ENCODE peak calls at places on chromosome 10, in nine cellular contexts. F, Z, Q, S, M, I, Y, U and N are unnamed samples.

GRCh38 chr10:80856186-80856585 is 318.5 kb downstream of the SH2D4B start:
- DNase-seq in F (no peak), Z (no peak), Q (no peak), S (no peak), M (no peak), I (no peak), Y (no peak), U (no peak), N (no peak)

GRCh38 chr10:118042827-118043242 is 3.9 kb downstream of the RAB11FIP2 start:
- DNase-seq in F (no peak), Z (no peak), Q (no peak), S (no peak), M (no peak), I (no peak), Y (no peak), U (no peak), N (no peak)

GRCh38 chr10:12513775-12514663 is 164.7 kb downstream of the CAMK1D start:
- DNase-seq in F (peak), Z (no peak), Q (no peak), S (no peak), M (peak), I (no peak), Y (no peak), U (no peak), N (peak)

GRCh38 chr10:17665742-17666141 is 21.8 kb downstream of the STAM start:
- DNase-seq in F (no peak), Z (no peak), Q (no peak), S (no peak), M (peak), I (peak), Y (peak), U (no peak), N (no peak)

GRCh38 chr10:43122096-43122495 is 16.1 kb upstream of the CSGALNACT2 start:
- DNase-seq in F (no peak), Z (no peak), Q (peak), S (no peak), M (no peak), I (no peak), Y (no peak), U (no peak), N (no peak)

GRCh38 chr10:21020545-21020944 is 123.4 kb upstream of the NEBL start:
- DNase-seq in F (peak), Z (no peak), Q (peak), S (peak), M (peak), I (peak), Y (peak), U (no peak), N (peak)

GRCh38 chr10:17001961-17002749 is 127.5 kb downstream of the CUBN start:
- DNase-seq in F (no peak), Z (peak), Q (no peak), S (no peak), M (peak), I (peak), Y (no peak), U (peak), N (peak)

GRCh38 chr10:5659702-5660528 is 6.5 kb downstream of the ASB13 start:
- DNase-seq in F (no peak), Z (no peak), Q (peak), S (peak), M (peak), I (peak), Y (peak), U (no peak), N (peak)

GRCh38 chr10:78218833-78219490 is 185.3 kb downstream of the RPS24 start:
- DNase-seq in F (no peak), Z (no peak), Q (no peak), S (no peak), M (no peak), I (no peak), Y (no peak), U (no peak), N (no peak)

GRCh38 chr10:57979986-57980385 is 287.7 kb downstream of the IPMK start:
- DNase-seq in F (no peak), Z (no peak), Q (no peak), S (no peak), M (no peak), I (no peak), Y (no peak), U (no peak), N (no peak)

GRCh38 chr10:27504897-27505457 is 873 bp downstream of the RAB18 start:
- DNase-seq in F (no peak), Z (no peak), Q (no peak), S (no peak), M (peak), I (no peak), Y (peak), U (no peak), N (no peak)

GRCh38 chr10:80535671-80536360 is 1.9 kb upstream of the SH2D4B start:
- DNase-seq in F (no peak), Z (peak), Q (peak), S (peak), M (peak), I (no peak), Y (peak), U (peak), N (peak)

GRCh38 chr10:60737242-60737641 is 41.0 kb upstream of the CDK1 start:
- DNase-seq in F (no peak), Z (no peak), Q (no peak), S (no peak), M (no peak), I (no peak), Y (no peak), U (no peak), N (no peak)

GRCh38 chr10:95415631-95416031 is 124.8 kb upstream of the PDLIM1 start:
- DNase-seq in F (no peak), Z (no peak), Q (no peak), S (no peak), M (no peak), I (no peak), Y (no peak), U (no peak), N (no peak)

GRCh38 chr10:19417740-19418139 is 369.1 kb downstream of the MALRD1 start:
- DNase-seq in F (no peak), Z (no peak), Q (no peak), S (no peak), M (no peak), I (no peak), Y (no peak), U (no peak), N (no peak)

GRCh38 chr10:96228408-96229019 is 42.9 kb downstream of the BLNK start:
- DNase-seq in F (no peak), Z (no peak), Q (peak), S (no peak), M (no peak), I (no peak), Y (peak), U (no peak), N (peak)

GRCh38 chr10:125186431-125187170 is 26.2 kb upstream of the CTBP2 start:
- DNase-seq in F (no peak), Z (peak), Q (no peak), S (no peak), M (no peak), I (no peak), Y (no peak), U (no peak), N (no peak)

GRCh38 chr10:50416181-50416824 is 165.0 kb upstream of the ASAH2 start:
- DNase-seq in F (no peak), Z (no peak), Q (no peak), S (peak), M (peak), I (no peak), Y (no peak), U (no peak), N (no peak)

GRCh38 chr10:43888551-43888950 is 239.9 kb upstream of the ZNF32 start:
- DNase-seq in F (no peak), Z (no peak), Q (no peak), S (no peak), M (peak), I (peak), Y (no peak), U (no peak), N (no peak)

GRCh38 chr10:116237260-116237659 is 35.7 kb downstream of the GFRA1 start:
- DNase-seq in F (no peak), Z (no peak), Q (no peak), S (no peak), M (peak), I (no peak), Y (no peak), U (no peak), N (no peak)

GRCh38 chr10:23804125-23804524 is 365.2 kb downstream of the OTUD1 start:
- DNase-seq in F (no peak), Z (no peak), Q (no peak), S (no peak), M (no peak), I (no peak), Y (no peak), U (no peak), N (no peak)

GRCh38 chr10:48764486-48764885 is 79.8 kb downstream of the WDFY4 start:
- DNase-seq in F (no peak), Z (no peak), Q (no peak), S (no peak), M (no peak), I (no peak), Y (no peak), U (no peak), N (no peak)

GRCh38 chr10:42767906-42768305 is 14.7 kb upstream of the BMS1 start:
- DNase-seq in F (no peak), Z (no peak), Q (no peak), S (no peak), M (no peak), I (no peak), Y (no peak), U (no peak), N (no peak)

GRCh38 chr10:3755440-3756359 is 29.3 kb downstream of the KLF6 start:
- DNase-seq in F (peak), Z (no peak), Q (peak), S (no peak), M (peak), I (peak), Y (peak), U (no peak), N (no peak)

GRCh38 chr10:106941297-106942034 is 223.0 kb downstream of the SORCS1 start:
- DNase-seq in F (no peak), Z (peak), Q (no peak), S (no peak), M (no peak), I (no peak), Y (no peak), U (no peak), N (no peak)

GRCh38 chr10:23442936-23443335 is 4.1 kb downstream of the OTUD1 start:
- DNase-seq in F (no peak), Z (no peak), Q (no peak), S (no peak), M (peak), I (no peak), Y (no peak), U (no peak), N (no peak)

GRCh38 chr10:25176421-25176968 is 1.7 kb downstream of the GPR158 start:
- DNase-seq in F (peak), Z (no peak), Q (no peak), S (no peak), M (no peak), I (no peak), Y (no peak), U (no peak), N (no peak)

GRCh38 chr10:25177754-25178135 is 2.9 kb downstream of the GPR158 start:
- DNase-seq in F (no peak), Z (no peak), Q (no peak), S (no peak), M (no peak), I (no peak), Y (no peak), U (no peak), N (no peak)

GRCh38 chr10:25175527-25176420 is 973 bp downstream of the GPR158 start:
- DNase-seq in F (peak), Z (no peak), Q (no peak), S (no peak), M (no peak), I (no peak), Y (peak), U (no peak), N (no peak)

GRCh38 chr10:25177093-25177753 is 2.4 kb downstream of the GPR158 start:
- DNase-seq in F (no peak), Z (no peak), Q (no peak), S (no peak), M (no peak), I (no peak), Y (no peak), U (no peak), N (no peak)

DNA sequence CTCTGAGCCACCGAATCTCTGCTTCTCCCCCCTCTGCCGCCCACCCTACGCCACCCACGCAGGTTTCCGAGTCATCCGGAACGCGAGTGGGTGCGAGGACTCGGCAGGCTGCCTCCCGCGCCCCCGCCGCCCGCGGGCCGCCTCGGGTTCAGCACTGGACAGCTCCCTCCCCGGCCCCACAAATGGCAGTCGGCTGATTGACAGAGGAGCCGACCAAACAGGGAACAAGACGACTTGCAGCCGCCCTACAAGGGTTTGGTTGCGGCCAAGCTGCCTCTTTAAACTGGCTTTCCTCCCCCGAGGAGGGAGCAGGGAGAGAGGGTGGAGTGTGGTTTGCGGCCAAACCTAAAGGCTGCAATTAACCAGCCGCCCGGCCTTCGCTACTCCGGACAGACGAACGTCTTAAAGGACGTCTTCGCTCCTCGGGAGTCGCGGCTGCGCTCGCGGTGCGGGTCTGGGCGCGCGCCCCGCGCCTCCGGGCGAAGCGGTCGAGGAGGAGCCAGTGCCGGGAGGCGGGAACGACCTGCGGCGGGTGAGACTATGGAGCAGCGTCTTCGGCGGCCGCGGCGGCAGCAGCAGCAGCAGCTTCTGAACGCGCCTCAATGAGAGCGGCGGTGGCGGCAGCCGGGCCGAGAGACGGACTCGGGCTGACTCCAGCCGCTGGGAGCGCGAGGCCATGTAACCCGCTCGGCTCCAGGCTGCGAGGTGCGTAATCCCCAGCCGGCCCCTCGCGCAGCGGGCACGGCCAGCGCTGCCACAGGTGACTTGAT is at the start of gene GPR158:
- DNase-seq in F (peak), Z (peak), Q (peak), S (peak), M (peak), I (peak), Y (peak), U (peak), N (peak)
- H3K4me3 ChIP-seq in F (peak), Z (peak), Q (peak), S (peak), M (peak), I (peak), Y (peak), U (no peak), N (peak)

GRCh38 chr10:26437637-26438461 is at the start of gene APBB1IP:
- DNase-seq in F (no peak), Z (no peak), Q (peak), S (no peak), M (peak), I (no peak), Y (peak), U (peak), N (peak)
- H3K4me3 ChIP-seq in F (no peak), Z (no peak), Q (peak), S (peak), M (peak), I (peak), Y (no peak), U (peak), N (peak)

DNA sequence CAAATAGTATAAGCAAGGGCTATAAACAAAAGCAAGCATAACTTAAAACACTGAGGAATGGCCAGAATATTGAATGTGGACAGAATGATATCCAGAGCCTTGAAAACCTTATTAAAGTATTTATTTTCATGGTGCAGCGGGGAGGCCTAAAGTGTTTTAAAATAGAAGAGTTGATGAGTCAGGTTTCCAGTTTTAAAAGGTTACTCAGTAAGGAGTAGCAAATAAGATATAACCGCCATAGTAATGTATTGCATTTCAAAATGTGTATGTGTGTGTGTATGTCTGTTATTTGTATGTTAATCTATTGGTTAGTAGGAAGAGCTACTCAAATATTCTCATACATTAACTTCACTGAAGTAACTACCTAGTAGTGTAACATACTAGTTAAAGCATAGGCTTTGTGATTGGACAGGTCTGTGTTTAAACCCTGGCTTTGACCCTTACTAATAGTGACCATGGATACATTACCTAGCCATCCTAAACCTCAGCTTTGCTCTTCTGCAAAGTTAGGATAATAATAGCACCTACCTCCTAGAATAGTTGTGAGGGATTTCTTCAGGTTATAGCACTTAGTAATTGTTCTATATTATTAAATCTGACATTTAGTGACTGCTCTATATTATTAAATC is 16.9 kb downstream of the CUTC start:
- DNase-seq in F (no peak), Z (no peak), Q (no peak), S (no peak), M (no peak), I (no peak), Y (no peak), U (no peak), N (no peak)
- H3K4me3 ChIP-seq in F (no peak), Z (no peak), Q (no peak), S (no peak), M (no peak), I (no peak), Y (no peak), U (no peak), N (no peak)

DNA sequence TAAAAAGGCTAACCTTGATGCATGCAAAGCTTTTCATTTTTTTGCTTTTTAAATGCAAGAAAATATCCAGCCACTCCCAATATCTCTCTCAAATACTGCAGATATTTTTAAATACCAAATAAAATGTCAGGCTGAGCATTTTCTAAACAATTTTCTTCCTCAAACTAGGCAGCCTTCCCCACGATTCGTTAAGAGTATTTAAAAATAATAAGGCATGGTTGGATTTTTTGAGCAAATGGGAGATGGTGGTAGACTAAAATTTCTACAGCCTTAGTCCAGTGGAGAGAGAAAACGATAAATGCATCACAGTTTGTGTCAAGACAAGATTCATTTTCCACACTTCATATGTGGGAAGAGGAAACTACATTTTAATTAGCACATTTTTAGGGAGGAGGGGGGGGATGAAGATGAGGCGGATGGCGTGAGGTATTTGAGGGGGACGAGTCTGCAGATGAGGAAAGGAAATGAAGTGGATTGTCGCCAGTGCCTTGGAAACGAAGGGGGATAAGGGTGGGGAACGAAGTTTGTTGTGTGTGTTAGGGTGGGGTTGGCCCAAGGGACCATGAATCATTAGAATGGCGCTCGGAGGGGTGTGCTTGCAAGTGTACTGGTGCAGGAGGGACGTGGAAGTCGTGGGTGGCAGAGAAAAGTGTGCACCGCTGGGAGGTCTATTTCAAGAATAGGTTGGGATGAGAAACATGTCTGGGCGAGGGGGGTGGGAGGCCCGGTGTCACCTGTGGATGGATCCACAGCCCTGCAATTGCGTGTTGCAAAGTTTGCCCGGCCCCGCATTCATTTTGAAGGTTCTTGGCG is 1.2 kb upstream of the ADD3 start:
- DNase-seq in F (peak), Z (no peak), Q (peak), S (peak), M (peak), I (peak), Y (peak), U (peak), N (peak)
- H3K4me3 ChIP-seq in F (peak), Z (peak), Q (peak), S (peak), M (peak), I (peak), Y (peak), U (peak), N (peak)

DNA sequence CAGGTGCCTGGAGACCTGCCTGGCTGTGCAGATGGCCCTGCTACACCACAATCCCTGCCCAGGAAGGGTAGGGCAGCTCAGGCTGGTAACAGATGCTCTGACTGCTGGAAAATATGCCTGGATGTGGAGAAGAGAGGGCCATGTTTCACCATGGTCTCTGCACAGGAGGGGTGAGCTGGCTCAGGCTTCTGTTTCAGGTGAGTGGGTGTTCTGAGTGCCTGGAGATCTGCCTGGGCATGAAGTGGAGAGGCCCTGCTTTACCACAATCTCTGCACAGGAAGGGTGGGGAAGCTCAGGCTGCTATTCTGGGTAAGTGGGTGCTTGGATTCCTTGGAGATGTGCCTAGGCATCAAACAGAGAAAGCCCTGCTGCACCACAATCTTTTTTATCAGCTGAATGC is 350.1 kb downstream of the KIF20B start:
- DNase-seq in F (no peak), Z (no peak), Q (no peak), S (no peak), M (no peak), I (no peak), Y (no peak), U (no peak), N (no peak)
- H3K4me3 ChIP-seq in F (no peak), Z (no peak), Q (no peak), S (no peak), M (no peak), I (no peak), Y (no peak), U (no peak), N (no peak)

DNA sequence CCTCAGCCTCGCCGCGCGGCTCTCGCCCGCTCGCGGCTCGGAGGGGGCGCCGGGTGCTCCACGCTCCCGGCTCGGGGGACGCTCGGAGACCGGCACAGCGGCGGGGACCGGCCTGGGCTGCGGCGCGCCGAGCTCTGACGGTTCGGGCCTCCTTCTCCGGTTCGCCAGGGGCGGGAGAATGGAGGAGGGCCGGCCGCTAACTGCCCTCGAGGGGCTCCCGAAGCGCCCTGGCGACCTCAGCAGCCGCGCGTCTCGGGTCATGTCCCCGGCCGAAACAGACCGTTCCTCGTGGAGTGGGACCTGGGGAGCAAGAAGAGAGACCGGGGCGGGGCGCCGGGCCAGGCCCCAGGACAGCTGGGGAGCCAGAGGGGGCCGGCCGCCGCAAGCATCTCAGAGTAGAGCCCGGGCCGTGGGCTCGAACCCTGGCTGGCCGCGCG is 325 bp upstream of the GRID1 start:
- DNase-seq in F (no peak), Z (no peak), Q (no peak), S (no peak), M (no peak), I (no peak), Y (no peak), U (no peak), N (no peak)
- H3K4me3 ChIP-seq in F (peak), Z (peak), Q (peak), S (peak), M (peak), I (peak), Y (peak), U (no peak), N (peak)